ENCODE peak calls at places on chromosome 3, in five cellular contexts. I is fibroblast of mammary gland, N is type B pancreatic cell, T is GM12878, F is AG04450. V is an unnamed sample.

GRCh38 chr3:114527036-114527644 is 233.3 kb downstream of the TIGIT start:
- DNase-seq in I (peak), F (no peak), N (no peak), T (no peak), V (no peak)

GRCh38 chr3:72245183-72245811 is 460.3 kb upstream of the PROK2 start:
- DNase-seq in T (no peak), N (no peak), F (no peak), I (no peak), V (no peak)

GRCh38 chr3:54939591-54940300 is 11.9 kb upstream of the LRTM1 start:
- DNase-seq in T (no peak), N (no peak), I (peak), F (no peak), V (no peak)

GRCh38 chr3:147538034-147538433 is 128.9 kb downstream of the ZIC1 start:
- DNase-seq in I (no peak), N (no peak), T (no peak), F (no peak), V (no peak)

GRCh38 chr3:51799879-51800757 is 21.1 kb upstream of the IQCF6 start:
- DNase-seq in T (peak), F (peak), I (peak), N (no peak), V (no peak)

GRCh38 chr3:167609156-167609555 is 44.6 kb downstream of the WDR49 start:
- DNase-seq in I (no peak), T (no peak), F (no peak), N (no peak), V (no peak)

GRCh38 chr3:22608093-22608492 is 595.0 kb upstream of the UBE2E2 start:
- DNase-seq in N (no peak), T (no peak), F (no peak), I (no peak), V (no peak)

GRCh38 chr3:191123231-191123630 is 75.8 kb upstream of the OSTN start:
- DNase-seq in T (no peak), F (no peak), I (no peak), N (no peak), V (no peak)

GRCh38 chr3:113773381-113773780 is 26.5 kb downstream of the ATP6V1A start:
- DNase-seq in I (peak), N (no peak), T (no peak), F (peak), V (no peak)

GRCh38 chr3:197423376-197423775 is 125.0 kb upstream of the DLG1 start:
- DNase-seq in F (no peak), I (no peak), T (no peak), N (no peak), V (no peak)

GRCh38 chr3:8482960-8483665 is 18.5 kb upstream of the LMCD1 start:
- DNase-seq in N (no peak), F (peak), I (peak), T (no peak), V (peak)

GRCh38 chr3:42556089-42556632 is 25.6 kb downstream of the SEC22C start:
- DNase-seq in F (no peak), T (no peak), I (no peak), N (no peak), V (no peak)

GRCh38 chr3:58349792-58350626 is 17.3 kb downstream of the PXK start:
- DNase-seq in N (no peak), I (no peak), T (peak), F (no peak), V (no peak)

GRCh38 chr3:27532931-27533607 is 48.9 kb upstream of the SLC4A7 start:
- DNase-seq in T (no peak), N (no peak), F (no peak), I (no peak), V (no peak)

GRCh38 chr3:129197341-129197740 is 13.6 kb upstream of the CNBP start:
- DNase-seq in F (no peak), T (no peak), I (no peak), N (no peak), V (no peak)

GRCh38 chr3:172869356-172869755 is 118.8 kb downstream of the ECT2 start:
- DNase-seq in F (no peak), N (no peak), I (peak), T (no peak), V (no peak)

GRCh38 chr3:119349353-119349752 is 55.2 kb downstream of the ARHGAP31 start:
- DNase-seq in T (no peak), I (no peak), F (no peak), N (no peak), V (no peak)

GRCh38 chr3:16885948-16886683 is 1.4 kb downstream of the PLCL2 start:
- DNase-seq in F (no peak), T (no peak), I (peak), N (no peak), V (no peak)

GRCh38 chr3:173893066-173893465 is 495.5 kb downstream of the NLGN1 start:
- DNase-seq in I (peak), F (no peak), N (no peak), T (no peak), V (no peak)

GRCh38 chr3:177781686-177782161 is 584.4 kb upstream of the TBL1XR1 start:
- DNase-seq in T (no peak), N (no peak), F (peak), I (peak), V (no peak)

GRCh38 chr3:135271562-135272290 is 476.7 kb downstream of the EPHB1 start:
- DNase-seq in N (no peak), I (no peak), T (no peak), F (no peak), V (no peak)

GRCh38 chr3:172101107-172101506 is 61.7 kb downstream of the FNDC3B start:
- DNase-seq in T (peak), F (no peak), I (no peak), N (no peak), V (no peak)

GRCh38 chr3:82329300-82329699 is 567.9 kb upstream of the GBE1 start:
- DNase-seq in I (no peak), N (no peak), T (no peak), F (no peak), V (no peak)

DNA sequence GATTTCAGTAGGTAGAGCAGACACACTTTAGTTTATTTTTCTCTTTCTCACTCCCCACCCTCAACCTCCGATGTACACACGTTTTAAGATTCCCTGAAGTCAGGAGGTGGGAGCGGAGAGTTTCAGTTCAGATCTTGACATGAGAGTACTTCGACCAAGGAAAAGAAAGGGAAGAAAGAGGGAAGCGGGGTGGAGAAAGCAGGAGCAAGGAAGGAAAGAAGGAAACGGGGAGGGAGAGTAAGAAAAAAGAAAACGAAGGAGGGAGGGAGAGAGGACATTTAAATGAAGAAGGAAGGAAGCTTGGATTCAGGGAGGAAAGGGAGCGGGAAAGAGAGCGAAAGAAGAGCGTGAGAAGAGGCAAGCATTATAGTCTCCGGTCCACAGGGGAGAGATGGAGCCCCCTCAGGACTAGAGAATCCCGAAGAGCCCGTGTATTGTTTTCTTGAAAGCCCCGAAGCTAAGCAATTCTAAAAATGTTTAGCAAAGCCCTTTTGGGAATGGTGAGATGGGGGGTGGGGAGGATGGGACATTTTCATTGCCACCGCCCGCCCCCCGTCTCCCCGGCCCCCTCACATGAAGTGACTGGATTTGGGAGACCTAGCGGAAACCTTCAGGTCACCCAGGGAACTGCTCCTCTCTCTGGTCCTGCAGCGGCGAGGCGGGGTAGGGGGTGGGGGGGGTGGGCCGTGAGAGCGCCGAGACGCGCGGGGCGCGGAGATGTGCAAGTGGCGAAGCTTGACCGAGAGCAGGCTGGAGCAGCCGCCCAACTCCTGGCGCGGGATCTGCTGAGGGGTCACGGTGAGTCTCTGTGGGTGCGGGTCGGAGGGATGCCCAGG is 942 bp upstream of the MME start:
- DNase-seq in N (no peak), T (no peak), F (no peak), I (peak), V (no peak)
- TF ChIP-seq CTCF in N (peak), T (no peak), F (no peak), I (peak), V (peak)

GRCh38 chr3:9946112-9947024 is 5.8 kb downstream of the PRRT3 start:
- DNase-seq in F (peak), T (no peak), I (peak), N (peak), V (peak)
- TF ChIP-seq CTCF in F (peak), T (no peak), I (peak), N (peak), V (peak)

GRCh38 chr3:38585791-38586420 is 63.6 kb downstream of the SCN5A start:
- DNase-seq in N (peak), I (no peak), T (no peak), F (no peak), V (peak)

GRCh38 chr3:38586546-38587520 is 62.7 kb downstream of the SCN5A start:
- DNase-seq in T (no peak), I (no peak), F (no peak), N (peak), V (no peak)

GRCh38 chr3:38588995-38589937 is 60.2 kb downstream of the SCN5A start:
- DNase-seq in I (no peak), T (no peak), F (no peak), N (peak), V (peak)

GRCh38 chr3:38588276-38588971 is 61.1 kb downstream of the SCN5A start:
- DNase-seq in I (no peak), F (no peak), T (no peak), N (peak), V (peak)

GRCh38 chr3:38587548-38588131 is 61.8 kb downstream of the SCN5A start:
- DNase-seq in T (no peak), F (no peak), N (peak), I (no peak), V (peak)
- TF ChIP-seq CTCF in T (no peak), F (no peak), N (no peak), I (no peak), V (no peak)

GRCh38 chr3:126351771-126352475 is 5.3 kb downstream of the KLF15 start:
- DNase-seq in T (no peak), F (no peak), I (no peak), N (no peak), V (peak)
- TF ChIP-seq CTCF in T (no peak), F (no peak), I (no peak), N (no peak), V (peak)

DNA sequence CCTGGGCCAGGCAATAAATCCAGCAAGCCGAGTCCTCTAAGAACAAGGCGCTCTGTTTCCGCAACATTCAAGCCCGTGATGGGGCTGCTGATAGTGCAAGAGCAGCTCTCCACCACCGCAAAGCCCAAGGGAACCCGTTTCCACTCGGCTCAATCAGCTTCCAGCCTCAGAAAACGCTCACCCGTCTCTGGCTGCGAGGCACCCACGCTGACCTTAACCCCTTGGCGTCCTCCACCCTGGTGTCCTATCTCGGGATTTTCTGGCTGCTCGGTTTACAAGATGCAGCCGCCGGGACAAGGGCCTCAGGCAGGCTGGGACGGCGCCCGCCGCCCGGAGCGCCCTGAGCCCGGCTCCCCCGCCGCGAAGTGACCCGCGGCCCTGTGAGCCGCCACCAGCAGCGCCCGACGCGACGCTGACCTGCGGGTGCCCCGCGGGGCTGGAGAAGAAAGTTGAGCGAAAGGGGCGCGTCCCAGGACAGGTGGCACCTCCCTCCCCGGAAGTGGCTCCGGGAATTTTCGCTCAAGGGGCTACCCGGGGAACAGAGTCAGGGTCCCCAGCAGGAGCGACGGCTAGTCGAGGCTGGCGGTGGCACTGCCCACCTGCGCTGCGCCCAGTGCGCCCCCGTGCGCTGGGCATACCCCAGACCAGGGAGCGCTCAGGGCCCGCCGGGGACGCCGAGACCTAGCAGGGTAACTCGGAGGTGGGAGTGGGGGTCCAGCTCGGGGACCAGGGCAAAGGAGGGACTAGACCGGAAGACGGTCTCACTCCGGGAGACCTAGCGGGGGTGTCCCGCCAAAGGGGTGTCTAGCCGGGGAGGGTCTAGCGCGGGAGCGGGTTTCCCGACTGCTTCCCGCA is 18.1 kb downstream of the SPATA12 start:
- DNase-seq in T (no peak), F (no peak), I (peak), N (peak), V (no peak)
- TF ChIP-seq CTCF in T (no peak), F (peak), I (no peak), N (peak), V (peak)

GRCh38 chr3:46500631-46501377 is 3.0 kb downstream of the RTP3 start:
- DNase-seq in F (no peak), T (peak), N (no peak), I (peak), V (no peak)

GRCh38 chr3:46495901-46496456 is 1.8 kb upstream of the RTP3 start:
- DNase-seq in T (no peak), N (no peak), I (no peak), F (peak), V (no peak)

GRCh38 chr3:46497556-46498265 is at the start of gene RTP3:
- DNase-seq in F (no peak), I (no peak), N (no peak), T (no peak), V (no peak)

GRCh38 chr3:46498916-46499519 is 1.2 kb downstream of the RTP3 start:
- DNase-seq in F (no peak), I (no peak), T (no peak), N (no peak), V (no peak)

GRCh38 chr3:46496745-46497555 is 826 bp upstream of the RTP3 start:
- DNase-seq in T (peak), F (no peak), I (no peak), N (no peak), V (no peak)
- TF ChIP-seq CTCF in T (peak), F (peak), I (peak), N (peak), V (peak)

DNA sequence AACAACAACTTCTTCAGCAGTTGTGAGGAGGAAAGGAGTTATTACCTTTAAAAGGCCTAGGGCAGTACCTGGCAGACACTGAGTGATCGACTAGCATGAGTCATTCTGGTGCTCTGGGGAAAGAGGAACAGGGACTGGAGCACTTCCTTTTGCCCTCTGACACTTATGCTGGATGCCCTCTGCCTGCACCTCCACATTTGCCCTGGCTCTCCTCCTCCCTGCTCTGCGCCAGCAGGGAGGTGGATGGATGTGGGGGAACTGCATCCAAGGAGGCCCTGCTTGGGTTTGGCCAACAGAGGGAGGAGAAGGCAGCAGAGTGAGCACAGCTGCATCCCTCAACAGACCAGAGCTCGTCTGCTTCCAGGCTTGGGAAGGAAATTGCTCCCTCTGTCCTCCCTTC is 75.1 kb downstream of the SEMA5B start:
- DNase-seq in T (peak), N (no peak), I (peak), F (no peak), V (no peak)
- TF ChIP-seq CTCF in T (no peak), N (no peak), I (peak), F (peak), V (peak)

GRCh38 chr3:109903100-109903499 is 565.8 kb upstream of the DPPA4 start:
- DNase-seq in F (no peak), T (no peak), N (no peak), I (no peak), V (no peak)
- TF ChIP-seq CTCF in F (no peak), T (no peak), N (no peak), I (peak), V (no peak)

GRCh38 chr3:117524890-117525289 is 815.3 kb downstream of the TUSC7 start:
- DNase-seq in T (no peak), I (peak), N (no peak), F (peak), V (no peak)

GRCh38 chr3:117527346-117527745 is 817.8 kb downstream of the TUSC7 start:
- DNase-seq in I (no peak), N (no peak), F (no peak), T (no peak), V (no peak)

GRCh38 chr3:117528688-117529087 is 819.1 kb downstream of the TUSC7 start:
- DNase-seq in N (no peak), F (no peak), I (no peak), T (no peak), V (no peak)

GRCh38 chr3:117523407-117523806 is 813.8 kb downstream of the TUSC7 start:
- DNase-seq in T (no peak), I (no peak), N (no peak), F (no peak), V (no peak)

DNA sequence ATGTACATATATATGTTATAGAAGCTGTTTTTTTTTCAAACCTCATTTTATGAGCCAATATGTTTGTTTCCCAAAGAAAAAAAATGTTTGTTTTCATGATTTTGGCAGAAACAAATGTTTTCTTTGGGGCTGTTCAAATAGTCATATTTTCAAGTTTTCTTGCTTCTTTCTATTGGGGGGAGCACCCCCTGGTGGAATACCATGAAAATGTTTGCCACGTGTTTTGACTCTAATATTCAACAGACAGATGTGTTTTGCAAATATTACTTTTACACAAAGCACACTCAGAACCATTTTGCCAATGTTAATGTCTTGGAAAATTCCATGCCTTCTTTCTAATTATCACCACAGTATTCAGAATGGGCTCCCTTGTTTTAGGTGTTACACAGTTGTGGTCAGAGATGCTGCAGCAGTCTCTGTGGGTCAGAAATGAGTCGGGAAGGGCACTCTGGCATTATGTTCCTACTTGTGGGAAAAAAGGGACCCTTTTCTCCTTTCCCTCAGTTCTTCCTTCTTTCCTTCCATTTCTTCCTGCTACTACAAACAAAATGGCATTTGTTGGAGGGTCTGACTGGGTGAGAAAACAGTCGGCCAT is 817.0 kb downstream of the TUSC7 start:
- DNase-seq in I (peak), N (no peak), F (no peak), T (no peak), V (no peak)
- TF ChIP-seq CTCF in I (peak), N (peak), F (peak), T (peak), V (peak)

V was measured in chondrocyte.